ENCODE peak calls at places on chromosomes 5 and 9, in nine cellular contexts. A, S, K, N, E, G, Q, I and X are unnamed samples. For H3K4me1, the result is how much of the 10 kb centered on the place peaks cover.

GRCh38 chr5:120252839-120253238 is 211.3 kb upstream of the PRR16 start:
- DNase-seq in A (no peak), S (no peak), K (no peak), N (no peak), E (no peak), G (no peak), Q (no peak), I (peak), X (no peak)

GRCh38 chr5:33761139-33761538 is 130.7 kb downstream of the ADAMTS12 start:
- DNase-seq in A (no peak), S (no peak), K (no peak), N (no peak), E (no peak), G (no peak), Q (no peak), I (no peak), X (no peak)

GRCh38 chr5:31911291-31912265 is 262.5 kb downstream of the GOLPH3 start:
- DNase-seq in A (no peak), S (no peak), K (no peak), N (no peak), E (no peak), G (no peak), Q (no peak), I (no peak), X (no peak)

GRCh38 chr5:10595678-10596309 is 31.9 kb downstream of the ANKRD33B start:
- DNase-seq in A (peak), S (peak), K (no peak), N (no peak), E (no peak), G (no peak), Q (no peak), I (peak), X (no peak)

GRCh38 chr5:122661496-122662180 is 113.2 kb upstream of the SNX2 start:
- DNase-seq in A (no peak), S (no peak), K (no peak), N (no peak), E (no peak), G (no peak), Q (no peak), I (no peak), X (no peak)

GRCh38 chr9:91843623-91844111 is 106.4 kb downstream of the ROR2 start:
- DNase-seq in A (peak), S (no peak), K (peak), N (no peak), E (no peak), G (no peak), Q (no peak), I (no peak), X (peak)

GRCh38 chr5:133709074-133709676 is 96.8 kb upstream of the FSTL4 start:
- DNase-seq in A (no peak), S (no peak), K (peak), N (no peak), E (no peak), G (peak), Q (no peak), I (peak), X (no peak)

GRCh38 chr5:107361945-107362344 is 308.8 kb downstream of the EFNA5 start:
- DNase-seq in A (no peak), S (no peak), K (peak), N (no peak), E (no peak), G (no peak), Q (no peak), I (peak), X (no peak)

GRCh38 chr9:134475051-134475790 is 149.0 kb downstream of the RXRA start:
- DNase-seq in A (peak), S (no peak), K (peak), N (peak), E (peak), G (no peak), Q (no peak), I (peak), X (peak)

GRCh38 chr5:42467981-42468524 is 44.8 kb downstream of the GHR start:
- DNase-seq in A (no peak), S (no peak), K (no peak), N (no peak), E (no peak), G (no peak), Q (no peak), I (no peak), X (no peak)

GRCh38 chr9:29001006-29001405 is 1427.7 kb upstream of the C9orf72 start:
- DNase-seq in A (no peak), S (no peak), K (no peak), N (no peak), E (no peak), G (no peak), Q (no peak), I (no peak), X (no peak)

GRCh38 chr9:74218374-74219063 is 278.6 kb upstream of the RORB start:
- DNase-seq in A (no peak), S (no peak), K (no peak), N (no peak), E (no peak), G (no peak), Q (no peak), I (no peak), X (no peak)

GRCh38 chr5:86748538-86749105 is 130.9 kb downstream of the COX7C start:
- DNase-seq in A (no peak), S (no peak), K (no peak), N (no peak), E (no peak), G (no peak), Q (no peak), I (no peak), X (no peak)

GRCh38 chr9:134390537-134390936 is 64.3 kb downstream of the RXRA start:
- DNase-seq in A (no peak), S (no peak), K (no peak), N (no peak), E (no peak), G (no peak), Q (no peak), I (no peak), X (no peak)

GRCh38 chr5:41927604-41928003 is 2.5 kb downstream of the FBXO4 start:
- DNase-seq in A (no peak), S (no peak), K (no peak), N (no peak), E (no peak), G (no peak), Q (no peak), I (no peak), X (no peak)

GRCh38 chr5:146291421-146292074 is 47.1 kb upstream of the POU4F3 start:
- DNase-seq in A (no peak), S (peak), K (no peak), N (no peak), E (no peak), G (no peak), Q (peak), I (no peak), X (no peak)

GRCh38 chr5:173812811-173813550 is 75.2 kb upstream of the CPEB4 start:
- DNase-seq in A (no peak), S (no peak), K (no peak), N (no peak), E (no peak), G (no peak), Q (no peak), I (no peak), X (no peak)

GRCh38 chr9:129648764-129649115 is 6.8 kb upstream of the ASB6 start:
- DNase-seq in A (no peak), S (no peak), K (no peak), N (no peak), E (no peak), G (no peak), Q (no peak), I (no peak), X (no peak)

GRCh38 chr9:18390393-18390792 is 83.6 kb upstream of the ADAMTSL1 start:
- DNase-seq in A (no peak), S (no peak), K (no peak), N (no peak), E (no peak), G (no peak), Q (no peak), I (no peak), X (no peak)

GRCh38 chr9:94719878-94720277 is 6.6 kb upstream of the AOPEP start:
- DNase-seq in A (no peak), S (no peak), K (no peak), N (no peak), E (no peak), G (no peak), Q (no peak), I (no peak), X (no peak)

GRCh38 chr5:122313001-122313402 is 965 bp downstream of the SNCAIP start:
- DNase-seq in A (peak), S (no peak), K (no peak), N (no peak), E (no peak), G (no peak), Q (no peak), I (no peak), X (no peak)

GRCh38 chr5:149375434-149375833 is 3.7 kb downstream of the IL17B start:
- DNase-seq in A (no peak), S (no peak), K (no peak), N (no peak), E (no peak), G (no peak), Q (no peak), I (peak), X (no peak)

GRCh38 chr5:81854915-81855314 is 104.0 kb upstream of the SSBP2 start:
- DNase-seq in A (no peak), S (no peak), K (no peak), N (no peak), E (no peak), G (no peak), Q (peak), I (no peak), X (no peak)

GRCh38 chr5:10023494-10023893 is 226.2 kb downstream of the ATPSCKMT start:
- DNase-seq in A (no peak), S (no peak), K (no peak), N (no peak), E (no peak), G (no peak), Q (no peak), I (no peak), X (no peak)

GRCh38 chr5:65903581-65903980 is 22.8 kb upstream of the ERBIN start:
- DNase-seq in A (no peak), S (no peak), K (no peak), N (no peak), E (no peak), G (no peak), Q (no peak), I (no peak), X (no peak)
- TF ChIP-seq EP300 in A (no peak), S (no peak), K (no peak), N (no peak), E (no peak), G (no peak), Q (no peak), I (no peak), X (no peak)

DNA sequence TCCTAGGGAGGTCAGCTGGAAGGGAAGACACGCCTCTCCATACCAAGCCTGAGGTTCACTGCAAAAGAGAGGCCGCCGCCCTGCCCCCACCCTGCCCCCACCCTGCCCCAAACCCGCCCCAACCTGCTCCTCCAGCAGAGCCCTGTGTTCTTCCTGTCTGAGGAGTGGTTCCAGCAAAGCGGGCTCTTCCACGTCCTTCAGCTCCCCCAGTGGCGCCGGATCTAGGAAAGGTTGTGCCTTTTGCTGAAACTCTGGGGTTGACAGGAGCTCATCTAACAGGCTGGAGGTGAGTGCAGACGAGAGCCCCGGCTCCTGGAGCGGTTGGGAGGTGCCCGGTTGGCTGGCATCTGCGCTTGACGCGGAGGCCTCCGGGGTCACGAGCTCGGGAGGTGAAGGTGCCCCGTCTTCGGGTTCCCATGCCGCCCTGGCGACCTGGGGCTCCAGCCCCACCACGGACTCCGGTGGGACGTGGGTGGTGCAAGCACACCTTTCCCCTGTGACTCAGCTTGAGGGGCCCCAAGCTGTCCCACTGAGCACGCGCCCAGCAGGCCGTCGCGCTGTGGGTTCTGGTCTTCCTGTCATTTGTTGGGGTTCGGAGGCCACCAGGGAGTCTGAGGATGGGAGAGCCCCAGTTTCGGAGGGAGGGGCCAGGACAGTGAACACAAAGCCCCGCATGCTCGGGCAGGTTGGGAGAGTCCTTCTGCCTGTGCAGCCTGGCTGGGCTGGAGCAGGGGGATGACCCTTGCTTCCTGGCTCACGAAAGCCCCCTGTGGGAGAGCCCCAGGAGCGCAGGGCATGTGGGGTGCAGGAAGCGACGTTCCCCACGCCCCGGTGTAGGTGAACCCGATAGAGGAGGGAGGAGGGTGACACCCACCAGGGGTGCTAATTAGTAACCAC is 1467.1 kb downstream of the FOXD4L5 start:
- DNase-seq in A (peak), S (no peak), K (peak), N (peak), E (peak), G (peak), Q (peak), I (peak), X (peak)
- TF ChIP-seq POLR2A in A (no peak), S (peak), K (no peak), N (no peak), E (no peak), G (no peak), Q (no peak), I (no peak), X (no peak)

GRCh38 chr5:169545762-169546161 is 37.8 kb upstream of the SPDL1 start:
- DNase-seq in A (no peak), S (peak), K (no peak), N (no peak), E (no peak), G (no peak), Q (no peak), I (no peak), X (no peak)
- H3K4me1 ChIP-seq in A (under half), S (under half), K (under half), N (under half), E (under half), G (under half), Q (under half), I (under half), X (under half)

GRCh38 chr5:137666109-137666850 is 69.6 kb downstream of the KLHL3 start:
- DNase-seq in A (no peak), S (no peak), K (no peak), N (no peak), E (no peak), G (no peak), Q (no peak), I (no peak), X (peak)
- TF ChIP-seq EP300 in A (no peak), S (no peak), K (no peak), N (no peak), E (no peak), G (no peak), Q (no peak), I (no peak), X (no peak)

DNA sequence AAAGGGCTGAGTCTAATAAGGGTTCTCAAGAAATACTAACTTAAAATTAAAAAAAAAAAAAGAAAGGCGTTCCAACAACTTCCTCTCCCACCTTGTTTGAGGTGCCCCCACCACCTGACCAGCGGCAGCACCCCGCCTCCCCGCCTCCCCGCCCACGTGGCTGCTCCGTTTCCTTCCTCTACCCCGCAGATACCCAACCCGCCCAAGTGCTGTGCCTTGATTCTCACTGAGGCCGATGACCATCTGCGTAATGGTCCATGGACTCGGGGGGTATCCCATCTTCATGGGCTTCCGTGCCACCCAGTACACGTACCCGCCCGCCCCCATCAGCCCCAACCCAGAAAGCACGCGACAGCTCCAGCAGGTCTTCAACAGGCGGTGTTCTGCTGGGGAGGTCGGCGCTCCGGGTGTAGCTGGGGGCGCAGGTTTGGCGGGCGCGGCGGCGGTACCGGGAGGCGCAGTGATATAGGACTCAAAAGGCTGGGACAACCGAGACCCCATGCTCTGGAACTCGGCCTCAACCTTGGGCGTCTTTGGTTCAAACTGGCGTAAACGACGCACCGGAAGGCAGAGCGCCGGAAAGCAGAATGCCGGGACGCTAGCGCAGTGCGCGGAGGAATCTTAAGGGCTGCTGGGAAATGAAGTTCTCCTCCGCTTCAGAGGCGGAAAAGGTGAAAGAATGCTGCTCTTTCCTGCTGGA is at the start of gene DMAC1:
- DNase-seq in A (peak), S (peak), K (peak), N (peak), E (peak), G (peak), Q (peak), I (peak), X (peak)
- TF ChIP-seq POLR2A in A (no peak), S (peak), K (no peak), N (peak), E (peak), G (no peak), Q (peak), I (no peak), X (no peak)

DNA sequence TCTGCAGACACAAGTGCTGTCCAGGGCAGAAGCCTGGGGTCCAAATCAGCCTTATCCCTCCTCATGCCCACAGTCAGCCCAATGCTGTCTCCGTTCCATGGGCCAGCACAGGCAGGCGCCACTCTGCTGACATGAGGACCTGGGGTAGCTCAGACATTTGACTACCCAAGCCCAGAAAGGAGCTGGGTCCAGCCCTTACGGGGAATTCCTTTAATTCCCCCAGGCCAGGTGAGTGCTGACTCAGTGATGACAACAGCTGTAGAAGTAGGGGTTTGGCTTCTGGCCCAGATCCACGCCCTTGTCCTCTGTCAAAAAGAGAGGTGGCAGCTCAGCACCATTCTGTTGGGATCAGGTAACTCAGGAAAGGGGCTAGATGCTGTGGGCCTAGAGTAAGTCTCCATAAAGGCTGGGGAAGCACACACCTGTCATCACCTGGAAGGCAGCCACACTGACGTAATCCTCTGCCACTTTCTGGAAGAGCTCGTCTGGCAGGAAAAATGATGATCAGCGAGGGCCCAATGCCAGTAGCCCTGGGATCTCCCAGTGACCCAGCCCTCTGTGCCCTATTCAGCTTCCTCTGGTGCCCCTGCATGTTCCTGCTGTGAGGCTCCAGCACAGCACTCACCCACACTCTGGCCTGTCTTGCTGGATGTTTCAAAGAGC is 1.9 kb downstream of the RAB24 start:
- DNase-seq in A (no peak), S (no peak), K (peak), N (no peak), E (peak), G (peak), Q (no peak), I (peak), X (peak)
- H3K4me1 ChIP-seq in A (under half), S (under half), K (half or more), N (under half), E (half or more), G (half or more), Q (under half), I (half or more), X (half or more)

GRCh38 chr9:136300866-136301265 is 3.0 kb downstream of the CCDC187 start:
- DNase-seq in A (no peak), S (no peak), K (no peak), N (no peak), E (no peak), G (no peak), Q (no peak), I (no peak), X (no peak)

GRCh38 chr9:136302527-136302926 is 1.4 kb downstream of the CCDC187 start:
- DNase-seq in A (no peak), S (no peak), K (no peak), N (no peak), E (no peak), G (no peak), Q (no peak), I (no peak), X (no peak)

GRCh38 chr9:136297766-136298735 is 5.8 kb downstream of the CCDC187 start:
- DNase-seq in A (no peak), S (no peak), K (no peak), N (no peak), E (no peak), G (no peak), Q (no peak), I (no peak), X (no peak)

GRCh38 chr9:136299116-136299515 is 4.8 kb downstream of the CCDC187 start:
- DNase-seq in A (no peak), S (no peak), K (no peak), N (no peak), E (no peak), G (no peak), Q (peak), I (no peak), X (no peak)

GRCh38 chr9:136300016-136300415 is 3.9 kb downstream of the CCDC187 start:
- DNase-seq in A (no peak), S (no peak), K (no peak), N (no peak), E (no peak), G (no peak), Q (no peak), I (no peak), X (no peak)
- TF ChIP-seq EP300 in A (no peak), S (no peak), K (no peak), N (no peak), E (no peak), G (no peak), Q (no peak), I (no peak), X (no peak)

DNA sequence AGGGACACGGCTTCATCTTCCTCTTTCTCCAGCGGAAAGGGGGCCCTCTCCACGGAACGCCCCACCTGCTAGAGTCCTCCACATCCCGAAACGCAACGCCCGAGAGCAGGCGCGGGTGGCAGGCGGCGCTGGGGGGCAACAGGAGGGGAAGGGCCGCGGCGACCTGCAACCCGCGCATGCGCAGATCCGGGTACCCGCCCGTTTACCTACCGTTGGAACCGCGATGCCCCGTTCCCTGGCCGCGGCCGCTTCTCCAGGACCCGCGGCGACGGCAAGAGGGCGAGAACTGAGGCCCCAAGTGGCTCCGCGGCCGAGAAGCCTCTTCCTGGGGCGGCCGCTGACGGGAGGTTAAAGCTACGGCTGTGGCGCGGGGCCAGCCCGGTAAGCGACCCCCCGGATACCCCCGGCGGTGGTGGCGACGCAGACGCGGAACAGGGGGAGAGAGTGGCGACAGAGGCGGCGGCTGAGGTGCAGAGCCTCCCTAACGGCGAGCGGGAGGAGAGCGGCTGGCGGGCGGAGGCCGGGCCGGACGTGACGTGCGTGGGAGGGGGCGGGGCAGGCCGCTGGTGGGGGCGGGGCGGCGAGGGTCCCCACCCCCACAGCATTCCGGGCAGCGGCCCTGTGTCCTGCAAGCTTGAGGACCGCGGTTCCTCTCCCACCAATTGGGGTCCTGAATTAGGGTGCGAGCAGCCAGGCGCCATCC is at the start of gene FAM13B:
- DNase-seq in A (peak), S (peak), K (peak), N (peak), E (peak), G (peak), Q (peak), I (peak), X (peak)
- TF ChIP-seq POLR2A in A (peak), S (peak), K (peak), N (peak), E (peak), G (peak), Q (peak), I (peak), X (no peak)